ENCODE peak calls at places on chromosome 1, in ten cellular contexts. B, E, C, M, R, X, F, Q, A and G are unnamed samples.

GRCh38 chr1:240539700-240540414 is 72.1 kb downstream of the GREM2 start:
- DNase-seq in B (no peak), E (no peak), C (no peak), M (no peak), R (no peak), X (no peak), F (no peak), Q (no peak), A (no peak), G (no peak)

GRCh38 chr1:29238601-29238964 is 2.3 kb downstream of the PTPRU start:
- DNase-seq in B (no peak), E (no peak), C (no peak), M (no peak), R (no peak), X (no peak), F (no peak), Q (no peak), A (no peak), G (no peak)

GRCh38 chr1:157490337-157491165 is 61.8 kb downstream of the FCRL5 start:
- DNase-seq in B (peak), E (peak), C (peak), M (peak), R (no peak), X (peak), F (peak), Q (peak), A (peak), G (no peak)

GRCh38 chr1:63463248-63463647 is 59.8 kb downstream of the ITGB3BP start:
- DNase-seq in B (peak), E (no peak), C (no peak), M (no peak), R (no peak), X (peak), F (no peak), Q (no peak), A (peak), G (no peak)

GRCh38 chr1:54564312-54565112 is 16.5 kb downstream of the ACOT11 start:
- DNase-seq in B (no peak), E (no peak), C (peak), M (no peak), R (no peak), X (no peak), F (no peak), Q (no peak), A (no peak), G (no peak)

GRCh38 chr1:47998396-47998990 is 1.3 kb upstream of the TRABD2B start:
- DNase-seq in B (no peak), E (no peak), C (no peak), M (no peak), R (no peak), X (no peak), F (no peak), Q (no peak), A (no peak), G (no peak)

GRCh38 chr1:248790456-248790855 is 34.9 kb upstream of the LYPD8 start:
- DNase-seq in B (no peak), E (no peak), C (no peak), M (no peak), R (no peak), X (no peak), F (no peak), Q (no peak), A (no peak), G (no peak)

GRCh38 chr1:5961601-5962000 is 30.6 kb downstream of the NPHP4 start:
- DNase-seq in B (no peak), E (no peak), C (no peak), M (no peak), R (no peak), X (no peak), F (no peak), Q (peak), A (no peak), G (no peak)

GRCh38 chr1:2229032-2229920 is 1.2 kb downstream of the SKI start:
- DNase-seq in B (peak), E (peak), C (peak), M (no peak), R (no peak), X (peak), F (peak), Q (peak), A (peak), G (no peak)

GRCh38 chr1:206685256-206685748 is 597 bp downstream of the MAPKAPK2 start:
- DNase-seq in B (peak), E (peak), C (peak), M (no peak), R (no peak), X (no peak), F (peak), Q (no peak), A (no peak), G (no peak)

GRCh38 chr1:210677533-210677932 is 348.8 kb downstream of the HHAT start:
- DNase-seq in B (no peak), E (no peak), C (no peak), M (no peak), R (no peak), X (no peak), F (no peak), Q (no peak), A (no peak), G (no peak)

GRCh38 chr1:8464377-8464776 is 146.5 kb downstream of the SLC45A1 start:
- DNase-seq in B (no peak), E (no peak), C (no peak), M (no peak), R (no peak), X (no peak), F (no peak), Q (no peak), A (no peak), G (no peak)

GRCh38 chr1:20167126-20167525 is 18.8 kb upstream of the UBXN10 start:
- DNase-seq in B (no peak), E (no peak), C (no peak), M (no peak), R (no peak), X (no peak), F (no peak), Q (no peak), A (no peak), G (no peak)

GRCh38 chr1:212500351-212500750 is 67.6 kb downstream of the NENF start:
- DNase-seq in B (no peak), E (no peak), C (no peak), M (no peak), R (no peak), X (no peak), F (no peak), Q (no peak), A (no peak), G (no peak)

GRCh38 chr1:31976401-31976800 is 37.3 kb upstream of the KHDRBS1 start:
- DNase-seq in B (peak), E (no peak), C (no peak), M (peak), R (no peak), X (no peak), F (no peak), Q (no peak), A (no peak), G (no peak)

GRCh38 chr1:235908742-235909520 is 42.2 kb upstream of the LYST start:
- DNase-seq in B (peak), E (no peak), C (no peak), M (no peak), R (peak), X (peak), F (no peak), Q (no peak), A (peak), G (no peak)

GRCh38 chr1:43265431-43265830 is 4.4 kb upstream of the TMEM125 start:
- DNase-seq in B (no peak), E (no peak), C (no peak), M (no peak), R (no peak), X (no peak), F (no peak), Q (no peak), A (no peak), G (no peak)

GRCh38 chr1:66327582-66327981 is 206.4 kb upstream of the SGIP1 start:
- DNase-seq in B (no peak), E (no peak), C (no peak), M (no peak), R (no peak), X (no peak), F (no peak), Q (no peak), A (no peak), G (no peak)

GRCh38 chr1:18302788-18303413 is 177.8 kb upstream of the KLHDC7A start:
- DNase-seq in B (no peak), E (no peak), C (no peak), M (no peak), R (no peak), X (no peak), F (peak), Q (no peak), A (no peak), G (no peak)

GRCh38 chr1:62732327-62732726 is 44.1 kb upstream of the DOCK7 start:
- DNase-seq in B (no peak), E (no peak), C (no peak), M (no peak), R (no peak), X (no peak), F (no peak), Q (no peak), A (no peak), G (no peak)

GRCh38 chr1:24915819-24916602 is 14.1 kb downstream of the RUNX3 start:
- DNase-seq in B (no peak), E (no peak), C (no peak), M (no peak), R (no peak), X (no peak), F (no peak), Q (no peak), A (no peak), G (no peak)
- H3K4me3 ChIP-seq in B (no peak), E (no peak), C (no peak), M (no peak), R (no peak), X (no peak), F (no peak), Q (no peak), A (no peak), G (no peak)

DNA sequence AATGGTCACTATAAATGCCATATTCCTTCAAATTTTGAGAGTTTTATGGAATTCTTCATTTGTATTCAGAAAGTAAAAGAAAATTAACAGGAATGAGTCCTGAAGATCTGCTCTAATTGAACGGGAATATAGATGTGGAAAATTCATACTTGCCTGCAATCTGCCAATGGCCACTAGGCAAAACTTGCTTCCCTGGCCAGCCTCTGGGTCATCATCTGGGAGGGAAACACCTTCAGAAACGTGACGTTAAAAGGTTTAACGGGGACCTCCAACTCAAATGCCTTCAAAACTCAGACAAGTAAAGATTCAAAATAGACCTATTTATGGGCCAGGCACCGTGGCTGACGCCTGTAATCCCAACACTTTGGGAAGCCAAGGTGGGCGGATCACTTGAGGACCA is 21.7 kb upstream of the CTSK start:
- DNase-seq in B (no peak), E (no peak), C (no peak), M (no peak), R (no peak), X (no peak), F (peak), Q (no peak), A (no peak), G (no peak)
- TF ChIP-seq CTCF in B (peak), E (peak), C (peak), M (peak), R (no peak), X (peak), F (peak), Q (no peak), A (peak), G (peak)

DNA sequence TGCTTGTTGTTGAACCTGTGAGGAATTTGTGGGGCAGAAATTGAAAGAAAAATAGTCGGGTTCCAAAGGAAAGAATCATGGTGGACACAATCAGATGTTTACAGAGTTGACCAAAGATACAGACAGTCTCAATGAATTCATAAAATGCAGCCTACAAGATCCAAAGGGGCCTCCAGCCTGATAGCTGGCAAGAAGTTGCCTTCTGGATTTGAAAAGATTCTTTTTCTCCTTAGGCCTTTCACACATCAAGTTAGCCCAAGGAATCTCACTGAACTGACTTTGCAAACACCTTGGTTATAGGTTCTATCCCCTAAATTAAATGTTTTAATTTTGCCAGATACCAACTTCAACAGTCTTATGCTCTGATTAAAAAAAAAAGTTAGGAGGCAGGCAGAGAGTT is 21.5 kb downstream of the SLAMF1 start:
- DNase-seq in B (no peak), E (no peak), C (no peak), M (no peak), R (no peak), X (no peak), F (no peak), Q (no peak), A (no peak), G (no peak)
- H3K4me3 ChIP-seq in B (no peak), E (no peak), C (no peak), M (no peak), R (no peak), X (no peak), F (no peak), Q (no peak), A (no peak), G (peak)

GRCh38 chr1:91502882-91503184 is 2.2 kb downstream of the CDC7 start:
- DNase-seq in B (peak), E (no peak), C (no peak), M (no peak), R (no peak), X (peak), F (peak), Q (no peak), A (peak), G (peak)
- TF ChIP-seq CTCF in B (peak), E (no peak), C (no peak), M (no peak), R (no peak), X (peak), F (peak), Q (no peak), A (peak), G (peak)